ENCODE peak calls at places on chromosomes 1 and 21, in four cellular contexts. One of them, this sample, is unnamed.

GRCh38 chr21:33116669-33117267 is 46.8 kb downstream of the OLIG1 start:
- DNase-seq in mammary epithelial cell: no peak
- DNase-seq in Calu3: no peak
- DNase-seq in aorta: peak
- DNase-seq in this sample: no peak

GRCh38 chr1:9228589-9228988 is 6.0 kb upstream of the H6PD start:
- DNase-seq in Calu3: no peak
- DNase-seq in aorta: no peak
- DNase-seq in mammary epithelial cell: no peak
- DNase-seq in this sample: no peak

GRCh38 chr1:198918920-198919319 is 280.1 kb downstream of the PTPRC start:
- DNase-seq in aorta: no peak
- DNase-seq in mammary epithelial cell: peak
- DNase-seq in Calu3: no peak
- DNase-seq in this sample: no peak

GRCh38 chr1:109299087-109299983 is 7.5 kb downstream of the MYBPHL start:
- DNase-seq in mammary epithelial cell: peak
- DNase-seq in aorta: no peak
- DNase-seq in Calu3: no peak
- DNase-seq in this sample: peak

GRCh38 chr1:37793773-37794371 is at the start of gene MANEAL:
- DNase-seq in aorta: peak
- DNase-seq in Calu3: peak
- DNase-seq in mammary epithelial cell: peak
- DNase-seq in this sample: peak

GRCh38 chr1:12604986-12605385 is 13.0 kb downstream of the DHRS3 start:
- DNase-seq in aorta: no peak
- DNase-seq in mammary epithelial cell: no peak
- DNase-seq in Calu3: no peak
- DNase-seq in this sample: no peak

GRCh38 chr1:10833630-10834557 is 37.4 kb upstream of the CASZ1 start:
- DNase-seq in aorta: no peak
- DNase-seq in Calu3: no peak
- DNase-seq in mammary epithelial cell: peak
- DNase-seq in this sample: no peak

GRCh38 chr1:6181347-6181770 is 1.2 kb upstream of the CHD5 start:
- DNase-seq in aorta: no peak
- DNase-seq in mammary epithelial cell: no peak
- DNase-seq in Calu3: no peak
- DNase-seq in this sample: no peak

GRCh38 chr1:156119503-156120209 is 5.1 kb downstream of the LMNA start:
- DNase-seq in mammary epithelial cell: peak
- DNase-seq in Calu3: peak
- DNase-seq in aorta: no peak
- DNase-seq in this sample: peak

GRCh38 chr21:41739011-41739410 is 27.8 kb downstream of the RIPK4 start:
- DNase-seq in Calu3: no peak
- DNase-seq in aorta: peak
- DNase-seq in mammary epithelial cell: no peak
- DNase-seq in this sample: no peak

GRCh38 chr1:168499094-168500049 is 44.4 kb downstream of the XCL2 start:
- DNase-seq in mammary epithelial cell: peak
- DNase-seq in aorta: no peak
- DNase-seq in Calu3: no peak
- DNase-seq in this sample: no peak

GRCh38 chr1:13893456-13893855 is 193.5 kb downstream of the PRDM2 start:
- DNase-seq in aorta: no peak
- DNase-seq in Calu3: no peak
- DNase-seq in mammary epithelial cell: no peak
- DNase-seq in this sample: peak

GRCh38 chr1:109786531-109787021 is 22.9 kb upstream of the EPS8L3 start:
- DNase-seq in aorta: peak
- DNase-seq in Calu3: peak
- DNase-seq in mammary epithelial cell: no peak
- DNase-seq in this sample: no peak

GRCh38 chr1:207027221-207027777 is 5.3 kb downstream of the C1orf116 start:
- DNase-seq in aorta: no peak
- DNase-seq in Calu3: peak
- DNase-seq in mammary epithelial cell: peak
- DNase-seq in this sample: no peak

GRCh38 chr1:248924696-248925532 is 18.9 kb downstream of the PGBD2 start:
- DNase-seq in aorta: no peak
- DNase-seq in mammary epithelial cell: peak
- DNase-seq in Calu3: peak
- DNase-seq in this sample: no peak

GRCh38 chr1:150149490-150150453 is at the start of gene PLEKHO1:
- DNase-seq in aorta: peak
- DNase-seq in mammary epithelial cell: peak
- DNase-seq in Calu3: peak
- DNase-seq in this sample: peak

GRCh38 chr21:43905726-43906455 is 40.9 kb downstream of the AGPAT3 start:
- DNase-seq in aorta: peak
- DNase-seq in Calu3: no peak
- DNase-seq in mammary epithelial cell: no peak
- DNase-seq in this sample: no peak

GRCh38 chr21:35381743-35382310 is 332.7 kb upstream of the RUNX1 start:
- DNase-seq in aorta: no peak
- DNase-seq in Calu3: no peak
- DNase-seq in mammary epithelial cell: no peak
- DNase-seq in this sample: no peak

GRCh38 chr1:161720341-161720887 is 930 bp upstream of the FCRLB start:
- DNase-seq in aorta: no peak
- DNase-seq in Calu3: no peak
- DNase-seq in mammary epithelial cell: no peak
- DNase-seq in this sample: no peak

GRCh38 chr1:77594366-77595112 is 87.9 kb downstream of the ZZZ3 start:
- DNase-seq in mammary epithelial cell: no peak
- DNase-seq in Calu3: no peak
- DNase-seq in aorta: no peak
- DNase-seq in this sample: no peak

GRCh38 chr1:170970256-170970655 is 34.9 kb downstream of the MROH9 start:
- DNase-seq in Calu3: no peak
- DNase-seq in mammary epithelial cell: no peak
- DNase-seq in aorta: no peak
- DNase-seq in this sample: no peak

This sample was measured in posterior cingulate gyrus.